ENCODE peak calls at places on chromosomes 7 and 10, in seven cellular contexts. L is HAP-1; U is AG08395; N is CD4-positive, alpha-beta T cell; B is AG09309; I is immature natural killer cell; W is MCF 10A. T is an unnamed sample.

GRCh38 chr7:82015751-82016150 is 245.9 kb upstream of the HGF start:
- DNase-seq in L (no peak), U (no peak), N (no peak), B (no peak), I (no peak), W (peak; percentile 11), T (no peak)

GRCh38 chr10:16843252-16843870 is 26.1 kb upstream of the RSU1 start:
- DNase-seq in L (no peak), U (peak; percentile 67), N (no peak), B (peak; percentile 76), I (peak; percentile 64), W (peak; percentile 74), T (no peak)

GRCh38 chr7:56483861-56484550 is 367.8 kb upstream of the NUPR2 start:
- DNase-seq in L (no peak), U (no peak), N (no peak), B (no peak), I (no peak), W (no peak), T (no peak)

GRCh38 chr10:30115391-30116253 is 56.2 kb upstream of the JCAD start:
- DNase-seq in L (no peak), U (no peak), N (no peak), B (no peak), I (no peak), W (no peak), T (no peak)

GRCh38 chr7:99459087-99459486 is 6.9 kb downstream of the ATP5MF start:
- DNase-seq in L (peak; percentile 57), U (peak; percentile 30), N (no peak), B (no peak), I (peak; percentile 8), W (peak; percentile 36), T (no peak)

GRCh38 chr10:14648936-14649335 is 125.8 kb downstream of the FAM107B start:
- DNase-seq in L (peak; percentile 11), U (no peak), N (no peak), B (no peak), I (no peak), W (no peak), T (no peak)

GRCh38 chr7:116999316-116999715 is 46.0 kb downstream of the ST7 start:
- DNase-seq in L (no peak), U (no peak), N (no peak), B (no peak), I (no peak), W (no peak), T (no peak)

GRCh38 chr7:117051808-117052207 is 98.5 kb downstream of the ST7 start:
- DNase-seq in L (no peak), U (no peak), N (no peak), B (no peak), I (no peak), W (no peak), T (no peak)

GRCh38 chr7:158274404-158274811 is 313.2 kb downstream of the PTPRN2 start:
- DNase-seq in L (no peak), U (no peak), N (peak; percentile 16), B (no peak), I (no peak), W (no peak), T (no peak)

T was measured in activated T-cell treated with anti-CD3 and anti-CD28 coated beads for 1 hour.